ENCODE peak calls at places on chromosomes 5 and 9, in five cellular contexts. R, E, A, D and I are unnamed samples.

GRCh38 chr5:388266-389196 is 54.4 kb upstream of the EXOC3 start:
- DNase-seq in E (no peak), D (no peak), A (no peak), R (no peak), I (no peak)

GRCh38 chr5:133257977-133258376 is 206.2 kb downstream of the HSPA4 start:
- DNase-seq in A (no peak), D (no peak), E (no peak), R (no peak), I (no peak)

GRCh38 chr9:136546697-136547481 is 1.0 kb upstream of the NOTCH1 start:
- DNase-seq in R (peak), D (peak), A (peak), E (peak), I (peak)

GRCh38 chr9:79023134-79023577 is 548.6 kb upstream of the TLE4 start:
- DNase-seq in R (no peak), E (peak), A (peak), D (no peak), I (no peak)

GRCh38 chr5:179327026-179327735 is 18.1 kb downstream of the ADAMTS2 start:
- DNase-seq in R (no peak), A (no peak), D (no peak), E (no peak), I (no peak)

GRCh38 chr9:137614631-137615386 is 4.0 kb upstream of the EHMT1 start:
- DNase-seq in D (no peak), R (no peak), A (no peak), E (no peak), I (no peak)

GRCh38 chr5:90221947-90222346 is 187.6 kb downstream of the CETN3 start:
- DNase-seq in E (peak), R (no peak), D (no peak), A (peak), I (no peak)

GRCh38 chr5:153352685-153353219 is 137.7 kb upstream of the GRIA1 start:
- DNase-seq in A (no peak), D (no peak), E (peak), R (peak), I (no peak)

GRCh38 chr9:89969156-89969566 is 364.3 kb downstream of the GADD45G start:
- DNase-seq in A (no peak), D (no peak), R (no peak), E (no peak), I (no peak)

GRCh38 chr9:70144131-70144503 is 100.5 kb downstream of the MAMDC2 start:
- DNase-seq in R (no peak), D (no peak), A (no peak), E (no peak), I (no peak)

GRCh38 chr9:135647897-135648296 is 8.6 kb upstream of the GLT6D1 start:
- DNase-seq in A (no peak), E (no peak), R (no peak), D (no peak), I (no peak)

GRCh38 chr5:98769256-98770157 is 4.0 kb upstream of the RGMB start:
- DNase-seq in E (peak), A (peak), D (no peak), R (peak), I (peak)

GRCh38 chr5:78127875-78128274 is 166.6 kb downstream of the AP3B1 start:
- DNase-seq in R (no peak), D (no peak), A (no peak), E (no peak), I (no peak)

GRCh38 chr5:143892908-143893307 is 80.9 kb downstream of the HMHB1 start:
- DNase-seq in A (no peak), D (no peak), R (no peak), E (no peak), I (no peak)

GRCh38 chr9:98552306-98552705 is 156.4 kb downstream of the GABBR2 start:
- DNase-seq in A (peak), D (peak), R (no peak), E (no peak), I (peak)

GRCh38 chr5:56323505-56323904 is 90.4 kb upstream of the ANKRD55 start:
- DNase-seq in R (no peak), D (no peak), A (peak), E (peak), I (no peak)

GRCh38 chr9:36191290-36191645 is 547 bp downstream of the CLTA start:
- DNase-seq in D (no peak), A (no peak), E (no peak), R (peak), I (no peak)

GRCh38 chr5:90528704-90529233 is 615 bp downstream of the LYSMD3 start:
- DNase-seq in R (peak), E (peak), A (no peak), D (no peak), I (peak)

GRCh38 chr5:143052967-143053682 is 282.9 kb downstream of the ARHGAP26 start:
- DNase-seq in D (no peak), E (no peak), A (no peak), R (no peak), I (no peak)

GRCh38 chr5:36569456-36569855 is 37.0 kb upstream of the SLC1A3 start:
- DNase-seq in A (no peak), D (no peak), R (no peak), E (peak), I (no peak)

GRCh38 chr5:142881076-142881466 is 110.9 kb downstream of the ARHGAP26 start:
- DNase-seq in D (no peak), E (peak), A (peak), R (no peak), I (peak)

GRCh38 chr9:137273616-137274320 is 3.8 kb upstream of the TOR4A start:
- DNase-seq in D (no peak), A (no peak), E (no peak), R (no peak), I (no peak)

GRCh38 chr5:111602817-111603445 is 90.6 kb upstream of the STARD4 start:
- DNase-seq in D (no peak), A (no peak), R (no peak), E (no peak), I (no peak)

GRCh38 chr9:134325813-134326753 is at the start of gene RXRA:
- DNase-seq in R (peak), D (peak), A (peak), E (peak), I (no peak)